ENCODE peak calls at places on chromosomes 7 and 10, in seven cellular contexts. W, A, M, B, R, C and V are unnamed samples.

GRCh38 chr10:79502561-79503309 is 9.6 kb upstream of the EIF5AL1 start:
- DNase-seq in W (no peak), A (no peak), M (no peak), B (no peak), R (no peak), C (no peak), V (no peak)

GRCh38 chr7:2862831-2863361 is 18.8 kb upstream of the GNA12 start:
- DNase-seq in W (no peak), A (no peak), M (no peak), B (no peak), R (no peak), C (peak), V (peak)

GRCh38 chr10:73495884-73496674 is at the start of gene PPP3CB:
- DNase-seq in W (peak), A (peak), M (peak), B (peak), R (peak), C (peak), V (peak)

GRCh38 chr10:51569467-51569866 is 129.9 kb downstream of the CSTF2T start:
- DNase-seq in W (no peak), A (no peak), M (no peak), B (no peak), R (no peak), C (no peak), V (no peak)

GRCh38 chr7:140506788-140507464 is 27.6 kb upstream of the MKRN1 start:
- DNase-seq in W (no peak), A (peak), M (no peak), B (peak), R (no peak), C (peak), V (peak)

GRCh38 chr7:78020131-78020873 is 221.7 kb downstream of the PHTF2 start:
- DNase-seq in W (peak), A (peak), M (no peak), B (peak), R (no peak), C (peak), V (peak)

GRCh38 chr7:28328161-28328560 is 84.2 kb upstream of the CREB5 start:
- DNase-seq in W (no peak), A (no peak), M (no peak), B (no peak), R (no peak), C (no peak), V (no peak)

GRCh38 chr10:102831322-102832071 is 5.7 kb downstream of the CYP17A1 start:
- DNase-seq in W (no peak), A (no peak), M (no peak), B (no peak), R (no peak), C (no peak), V (peak)

GRCh38 chr7:144102041-144102440 is 7.3 kb upstream of the OR2A2 start:
- DNase-seq in W (no peak), A (no peak), M (no peak), B (no peak), R (no peak), C (no peak), V (no peak)

GRCh38 chr7:29304756-29305155 is 110.2 kb downstream of the CHN2 start:
- DNase-seq in W (no peak), A (peak), M (no peak), B (no peak), R (no peak), C (no peak), V (no peak)

GRCh38 chr10:62545667-62546066 is 171.5 kb downstream of the ZNF365 start:
- DNase-seq in W (no peak), A (peak), M (no peak), B (no peak), R (no peak), C (peak), V (peak)

GRCh38 chr7:111392976-111393762 is 169.1 kb downstream of the IMMP2L start:
- DNase-seq in W (no peak), A (peak), M (no peak), B (no peak), R (no peak), C (peak), V (peak)

GRCh38 chr10:35394411-35394851 is 58.1 kb downstream of the CCNY start:
- DNase-seq in W (no peak), A (no peak), M (no peak), B (no peak), R (no peak), C (no peak), V (no peak)

GRCh38 chr7:40531946-40532345 is 397.1 kb downstream of the SUGCT start:
- DNase-seq in W (no peak), A (no peak), M (no peak), B (no peak), R (no peak), C (no peak), V (no peak)

GRCh38 chr7:435518-436366 is 83.9 kb downstream of the PDGFA start:
- DNase-seq in W (no peak), A (no peak), M (no peak), B (peak), R (no peak), C (peak), V (peak)

GRCh38 chr10:102629661-102630614 is 14.3 kb upstream of the TRIM8 start:
- DNase-seq in W (no peak), A (no peak), M (no peak), B (peak), R (no peak), C (peak), V (peak)

GRCh38 chr10:48462482-48463020 is 142.3 kb downstream of the ARHGAP22 start:
- DNase-seq in W (no peak), A (no peak), M (no peak), B (no peak), R (no peak), C (no peak), V (no peak)

GRCh38 chr7:41648506-41648905 is 54.4 kb downstream of the INHBA start:
- DNase-seq in W (no peak), A (no peak), M (no peak), B (no peak), R (no peak), C (no peak), V (no peak)

GRCh38 chr7:130207642-130208041 is at the start of gene SSMEM1:
- DNase-seq in W (no peak), A (no peak), M (no peak), B (no peak), R (no peak), C (peak), V (peak)

GRCh38 chr7:41817386-41817785 is 114.5 kb upstream of the INHBA start:
- DNase-seq in W (no peak), A (no peak), M (no peak), B (no peak), R (no peak), C (peak), V (peak)

GRCh38 chr7:28509256-28510021 is 97.1 kb downstream of the CREB5 start:
- DNase-seq in W (no peak), A (peak), M (no peak), B (no peak), R (no peak), C (peak), V (no peak)

GRCh38 chr10:127882801-127883459 is 9.8 kb downstream of the CLRN3 start:
- DNase-seq in W (no peak), A (no peak), M (no peak), B (no peak), R (no peak), C (no peak), V (no peak)

GRCh38 chr10:31749981-31750850 is 178.4 kb downstream of the ARHGAP12 start:
- DNase-seq in W (no peak), A (peak), M (no peak), B (peak), R (no peak), C (no peak), V (no peak)

GRCh38 chr10:103553743-103554487 is 60.4 kb downstream of the NEURL1 start:
- DNase-seq in W (no peak), A (no peak), M (no peak), B (peak), R (no peak), C (no peak), V (no peak)

GRCh38 chr7:31953432-31953831 is 116.8 kb downstream of the PDE1C start:
- DNase-seq in W (no peak), A (no peak), M (no peak), B (no peak), R (no peak), C (no peak), V (no peak)

GRCh38 chr7:155516466-155516865 is 29.9 kb downstream of the CNPY1 start:
- DNase-seq in W (no peak), A (no peak), M (no peak), B (no peak), R (no peak), C (no peak), V (no peak)

GRCh38 chr7:143271240-143271639 is 8.0 kb downstream of the GSTK1 start:
- DNase-seq in W (no peak), A (no peak), M (no peak), B (no peak), R (no peak), C (no peak), V (no peak)

GRCh38 chr10:132229834-132230556 is 43.2 kb downstream of the DPYSL4 start:
- DNase-seq in W (no peak), A (no peak), M (no peak), B (no peak), R (no peak), C (peak), V (no peak)

GRCh38 chr7:128259131-128260056 is 18.3 kb downstream of the LEP start:
- DNase-seq in W (peak), A (no peak), M (no peak), B (no peak), R (no peak), C (peak), V (peak)

GRCh38 chr7:63114371-63114985 is 884.2 kb upstream of the ZNF722 start:
- DNase-seq in W (no peak), A (no peak), M (no peak), B (no peak), R (no peak), C (no peak), V (no peak)

GRCh38 chr7:99036531-99037175 is 107.3 kb downstream of the SMURF1 start:
- DNase-seq in W (no peak), A (no peak), M (no peak), B (no peak), R (no peak), C (peak), V (peak)

GRCh38 chr7:47678641-47679380 is 96.9 kb upstream of the TNS3 start:
- DNase-seq in W (no peak), A (no peak), M (no peak), B (no peak), R (no peak), C (no peak), V (no peak)

GRCh38 chr10:73584737-73585136 is 6.4 kb downstream of the USP54 start:
- DNase-seq in W (no peak), A (no peak), M (no peak), B (no peak), R (no peak), C (peak), V (peak)

GRCh38 chr10:80444124-80444523 is 10.0 kb upstream of the TSPAN14 start:
- DNase-seq in W (no peak), A (no peak), M (no peak), B (no peak), R (no peak), C (no peak), V (no peak)

GRCh38 chr10:101223274-101224059 is 5.8 kb downstream of the LBX1 start:
- DNase-seq in W (no peak), A (no peak), M (no peak), B (no peak), R (no peak), C (no peak), V (no peak)

GRCh38 chr10:131982185-131982756 is 548 bp upstream of the BNIP3 start:
- DNase-seq in W (no peak), A (no peak), M (no peak), B (no peak), R (no peak), C (no peak), V (no peak)

GRCh38 chr7:40915061-40915460 is 780.3 kb downstream of the SUGCT start:
- DNase-seq in W (no peak), A (no peak), M (no peak), B (no peak), R (no peak), C (peak), V (peak)

GRCh38 chr10:3116508-3117100 is 49.3 kb downstream of the PFKP start:
- DNase-seq in W (no peak), A (no peak), M (no peak), B (no peak), R (no peak), C (no peak), V (no peak)

DNA sequence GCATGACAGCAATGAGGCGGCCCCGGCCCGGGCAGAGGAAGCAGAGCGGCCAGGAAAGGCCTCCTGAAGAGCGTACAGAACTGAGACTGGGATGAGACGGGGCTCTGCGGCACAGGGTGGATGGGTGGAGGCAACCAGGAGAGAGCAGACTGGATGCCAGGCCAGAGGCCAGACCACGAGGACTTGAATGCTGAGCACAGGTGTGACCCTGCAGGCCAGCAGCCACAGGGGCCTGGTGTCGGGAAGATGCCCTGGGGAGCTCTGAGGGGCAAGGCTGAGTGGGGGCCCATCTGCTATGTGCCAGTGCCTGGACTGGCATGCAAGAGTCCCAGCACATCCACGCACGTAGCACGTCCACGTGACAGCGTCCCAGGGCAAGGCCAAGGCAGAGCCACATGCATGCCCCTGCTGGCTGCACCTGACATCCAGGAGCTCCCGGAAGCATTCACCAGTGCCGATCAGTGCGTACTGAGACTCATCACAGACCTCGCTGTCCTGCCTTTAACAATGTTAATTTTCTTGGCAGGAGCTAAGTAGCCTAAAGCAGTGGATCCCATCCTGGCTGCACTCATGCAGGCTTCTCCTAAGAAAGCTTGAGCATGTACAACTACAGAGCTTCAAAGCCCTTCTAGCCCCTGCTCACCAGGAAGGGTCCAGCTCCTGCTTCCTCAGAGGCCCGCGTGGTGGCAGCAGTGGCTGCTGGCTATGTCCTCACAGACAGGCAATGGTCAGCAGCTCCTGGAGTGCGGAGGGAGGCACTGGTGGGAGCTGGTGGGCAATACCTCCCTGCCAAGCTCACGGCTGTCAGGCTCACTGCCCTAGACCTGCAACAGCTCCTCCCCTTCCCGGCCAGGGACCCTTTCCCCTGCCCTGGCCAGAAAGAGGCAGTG is 18.0 kb downstream of the GRID1 start:
- DNase-seq in W (no peak), A (no peak), M (no peak), B (no peak), R (no peak), C (no peak), V (no peak)
- TF ChIP-seq CTCF in W (no peak), A (peak), M (no peak), B (no peak), R (no peak), C (peak), V (peak)

GRCh38 chr10:19226025-19226424 is 177.4 kb downstream of the MALRD1 start:
- DNase-seq in W (no peak), A (no peak), M (no peak), B (no peak), R (no peak), C (no peak), V (no peak)

GRCh38 chr10:19231034-19231433 is 182.4 kb downstream of the MALRD1 start:
- DNase-seq in W (no peak), A (no peak), M (no peak), B (no peak), R (no peak), C (no peak), V (no peak)
- TF ChIP-seq CTCF in W (no peak), A (no peak), M (no peak), B (no peak), R (no peak), C (no peak), V (no peak)

DNA sequence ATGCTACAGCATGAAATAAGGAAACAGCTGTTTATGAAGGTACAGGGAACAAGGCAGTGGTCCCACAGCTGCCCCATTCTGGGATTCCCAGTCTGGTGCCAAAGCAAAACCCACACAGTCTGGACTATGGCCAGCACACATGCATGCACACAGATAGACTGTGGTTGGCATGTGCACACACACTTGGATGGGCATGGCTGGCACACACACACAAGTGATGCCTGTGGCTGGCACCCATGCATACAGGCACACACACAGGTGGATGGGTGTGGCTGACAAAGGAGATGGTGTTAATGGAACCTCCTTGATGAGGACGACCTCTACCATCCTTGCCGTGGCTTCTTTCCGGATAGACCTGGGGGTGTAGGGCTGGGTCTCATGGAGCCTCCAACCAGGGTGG is 114.0 kb upstream of the LYZL2 start:
- DNase-seq in W (no peak), A (no peak), M (no peak), B (no peak), R (no peak), C (no peak), V (no peak)
- TF ChIP-seq CTCF in W (no peak), A (no peak), M (no peak), B (no peak), R (no peak), C (no peak), V (no peak)

GRCh38 chr10:97406064-97406463 is 4.9 kb upstream of the RRP12 start:
- DNase-seq in W (no peak), A (no peak), M (no peak), B (no peak), R (no peak), C (no peak), V (no peak)

GRCh38 chr10:97404044-97404443 is 2.9 kb upstream of the RRP12 start:
- DNase-seq in W (no peak), A (no peak), M (no peak), B (no peak), R (no peak), C (no peak), V (no peak)

GRCh38 chr10:97407952-97408248 is 6.8 kb upstream of the RRP12 start:
- DNase-seq in W (no peak), A (no peak), M (no peak), B (no peak), R (no peak), C (no peak), V (no peak)

GRCh38 chr10:97408496-97408992 is 7.4 kb upstream of the RRP12 start:
- DNase-seq in W (no peak), A (no peak), M (no peak), B (no peak), R (no peak), C (no peak), V (no peak)

DNA sequence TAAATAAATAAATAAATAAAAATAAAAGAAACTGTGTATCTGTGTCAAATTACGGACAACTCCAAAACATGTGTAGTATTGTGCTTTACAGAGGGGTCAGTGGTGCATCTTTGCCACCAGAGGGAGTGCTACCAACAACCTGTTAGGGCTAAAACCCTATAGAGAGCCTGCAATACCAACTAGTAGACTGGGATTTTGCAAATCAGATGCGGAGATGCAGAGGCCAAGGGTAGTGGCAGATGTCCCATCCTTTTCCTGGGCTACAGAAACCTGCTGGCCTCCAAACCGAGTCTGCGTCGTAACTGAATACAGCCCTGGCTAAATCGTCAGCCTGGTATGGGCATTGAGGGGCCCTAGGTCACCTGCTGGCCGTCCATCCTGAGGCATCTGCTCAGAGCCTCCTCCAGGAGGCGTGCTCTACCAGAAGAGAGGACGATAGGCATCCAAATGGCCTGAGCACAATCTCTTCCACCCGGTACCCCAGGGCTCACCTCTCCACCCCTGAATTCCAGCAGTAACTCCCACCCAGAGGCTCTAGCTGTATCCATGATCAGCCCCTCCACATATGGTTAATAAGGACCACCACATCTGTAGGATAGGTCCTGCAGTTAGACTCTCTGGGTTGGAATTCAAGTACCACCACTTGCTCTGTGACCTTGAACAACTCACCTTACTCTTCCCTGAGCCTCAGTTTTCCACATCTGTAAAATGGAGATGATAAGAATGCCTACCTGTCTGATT is 6.2 kb upstream of the RRP12 start:
- DNase-seq in W (peak), A (peak), M (peak), B (no peak), R (no peak), C (peak), V (peak)
- TF ChIP-seq CTCF in W (peak), A (peak), M (peak), B (peak), R (peak), C (peak), V (peak)

DNA sequence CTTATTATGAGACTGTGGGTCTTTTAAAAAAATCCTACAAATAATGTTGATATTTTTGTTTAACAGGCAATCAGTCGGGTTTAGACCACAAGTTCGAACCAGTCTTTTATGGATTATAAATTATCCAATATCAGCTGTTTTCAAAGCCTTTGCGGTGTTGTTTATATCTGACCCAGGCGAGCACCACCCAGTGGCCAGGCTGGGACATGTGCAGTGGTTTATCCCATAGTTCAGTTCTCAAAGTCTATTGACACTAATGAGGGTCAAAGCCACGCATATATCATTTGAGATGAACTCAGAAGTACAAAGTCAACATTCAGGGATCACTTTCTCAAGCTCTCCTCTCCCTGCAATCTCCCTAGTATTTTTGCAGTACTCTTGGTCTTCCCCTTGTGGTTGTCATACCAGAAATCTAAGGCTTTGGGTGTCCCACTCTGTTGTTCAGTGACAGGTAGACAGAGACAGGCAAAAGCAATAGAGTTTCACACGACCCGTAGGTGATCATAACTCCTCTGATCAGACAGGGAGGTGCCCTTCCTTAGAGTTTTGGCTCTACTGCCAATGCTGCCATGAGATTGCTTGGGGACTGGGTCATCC is 117.4 kb upstream of the POM121L12 start:
- DNase-seq in W (no peak), A (no peak), M (no peak), B (no peak), R (no peak), C (no peak), V (no peak)
- TF ChIP-seq CTCF in W (peak), A (no peak), M (no peak), B (no peak), R (peak), C (no peak), V (no peak)